ENCODE peak calls at places on chromosome 11, in four cellular contexts. C is cardiac muscle cell, V is fibroblast of lung, O is transverse colon. M is an unnamed sample.
A peak's percentile ranks its signal among the peaks of the same experiment; 100 is the strongest.

GRCh38 chr11:105000167-105000566 is 22.8 kb downstream of the CASP5 start:
- DNase-seq in C (no peak), V (no peak), O (no peak), M (no peak)

GRCh38 chr11:27699926-27700350 is 317 bp downstream of the BDNF start:
- DNase-seq in C (no peak), V (no peak), O (no peak), M (no peak)

GRCh38 chr11:65912840-65913239 is 6.0 kb downstream of the C11orf68 start:
- DNase-seq in C (no peak), V (peak; percentile 75), O (no peak), M (no peak)

GRCh38 chr11:115759622-115760527 is 255.7 kb upstream of the CADM1 start:
- DNase-seq in C (peak; percentile 16), V (peak; percentile 41), O (peak; percentile 12), M (no peak)

GRCh38 chr11:123797065-123797940 is 8.8 kb downstream of the OR6M1 start:
- DNase-seq in C (peak; percentile 7), V (no peak), O (no peak), M (no peak)

GRCh38 chr11:76628408-76628947 is 42.1 kb downstream of the LRRC32 start:
- DNase-seq in C (no peak), V (no peak), O (no peak), M (no peak)

GRCh38 chr11:34345991-34346480 is 11.8 kb downstream of the ABTB2 start:
- DNase-seq in C (peak; percentile 55), V (peak; percentile 87), O (no peak), M (no peak)

GRCh38 chr11:110198031-110198729 is 98.2 kb downstream of the RDX start:
- DNase-seq in C (peak; percentile 18), V (peak; percentile 43), O (no peak), M (no peak)

GRCh38 chr11:6229911-6230310 is 4.5 kb downstream of the FHIP1B start:
- DNase-seq in C (no peak), V (no peak), O (peak; percentile 80), M (no peak)

GRCh38 chr11:128956401-128957203 is 13.9 kb upstream of the TP53AIP1 start:
- DNase-seq in C (peak; percentile 78), V (peak; percentile 61), O (peak; percentile 23), M (no peak)

GRCh38 chr11:8722156-8722555 is 39.6 kb downstream of the RPL27A start:
- DNase-seq in C (peak; percentile 69), V (peak; percentile 72), O (no peak), M (no peak)

GRCh38 chr11:103091441-103091809 is 535 bp downstream of the DCUN1D5 start:
- DNase-seq in C (peak; percentile 52), V (peak; percentile 53), O (peak; percentile 35), M (peak; percentile 11)

GRCh38 chr11:92449780-92450179 is 225.2 kb downstream of the FAT3 start:
- DNase-seq in C (no peak), V (no peak), O (no peak), M (no peak)

GRCh38 chr11:23423119-23423518 is 562.8 kb upstream of the CCDC179 start:
- DNase-seq in C (no peak), V (peak; percentile 68), O (no peak), M (no peak)

GRCh38 chr11:105870521-105871113 is 151.4 kb downstream of the MSANTD4 start:
- DNase-seq in C (no peak), V (no peak), O (no peak), M (no peak)

GRCh38 chr11:64165842-64166635 is at the start of gene MACROD1:
- DNase-seq in C (peak; percentile 84), V (peak; percentile 67), O (peak; percentile 94), M (peak; percentile 58)

GRCh38 chr11:90874281-90874680 is 651.4 kb upstream of the CHORDC1 start:
- DNase-seq in C (no peak), V (no peak), O (no peak), M (no peak)

GRCh38 chr11:35721576-35722341 is 59.2 kb downstream of the TRIM44 start:
- DNase-seq in C (no peak), V (no peak), O (no peak), M (no peak)

GRCh38 chr11:130070109-130070828 is 575 bp downstream of the APLP2 start:
- DNase-seq in C (peak; percentile 46), V (peak; percentile 32), O (peak; percentile 52), M (peak; percentile 27)

GRCh38 chr11:80432051-80432450 is 991.2 kb upstream of the TENM4 start:
- DNase-seq in C (no peak), V (no peak), O (no peak), M (no peak)

GRCh38 chr11:14578551-14578956 is 58.4 kb upstream of the PSMA1 start:
- DNase-seq in C (peak; percentile 96), V (peak; percentile 21), O (peak; percentile 43), M (peak; percentile 50)

GRCh38 chr11:79182794-79183193 is 258.0 kb downstream of the TENM4 start:
- DNase-seq in C (no peak), V (peak; percentile 95), O (no peak), M (no peak)

GRCh38 chr11:122843281-122844150 is 5.2 kb downstream of the CRTAM start:
- DNase-seq in C (no peak), V (no peak), O (no peak), M (no peak)

GRCh38 chr11:34565417-34566208 is 52.0 kb upstream of the ELF5 start:
- DNase-seq in C (no peak), V (no peak), O (no peak), M (no peak)

GRCh38 chr11:103035656-103036434 is 56.1 kb downstream of the DCUN1D5 start:
- DNase-seq in C (peak; percentile 88), V (peak; percentile 83), O (no peak), M (no peak)

GRCh38 chr11:76670475-76671235 is at the start of gene LRRC32:
- DNase-seq in C (peak; percentile 55), V (peak; percentile 11), O (peak; percentile 57), M (no peak)

GRCh38 chr11:124867700-124868099 is 2.5 kb downstream of the ROBO3 start:
- DNase-seq in C (peak; percentile 54), V (peak; percentile 24), O (no peak), M (no peak)

GRCh38 chr11:96393753-96394348 is 4.0 kb downstream of the JRKL start:
- DNase-seq in C (peak; percentile 71), V (peak; percentile 42), O (no peak), M (no peak)

GRCh38 chr11:83459802-83460201 is 173.6 kb upstream of the CCDC90B start:
- DNase-seq in C (no peak), V (peak; percentile 1), O (no peak), M (no peak)

GRCh38 chr11:115678942-115679341 is 174.7 kb upstream of the CADM1 start:
- DNase-seq in C (peak; percentile 16), V (no peak), O (peak; percentile 51), M (no peak)

GRCh38 chr11:111631666-111632039 is 29.4 kb downstream of the SIK2 start:
- DNase-seq in C (peak; percentile 74), V (peak; percentile 89), O (no peak), M (no peak)

GRCh38 chr11:125373426-125374391 is 122.4 kb downstream of the FEZ1 start:
- DNase-seq in C (peak; percentile 80), V (peak; percentile 63), O (no peak), M (no peak)

GRCh38 chr11:47507016-47507631 is 45.8 kb downstream of the CELF1 start:
- DNase-seq in C (peak; percentile 8), V (no peak), O (no peak), M (no peak)

GRCh38 chr11:108853864-108854263 is 189.0 kb downstream of the DDX10 start:
- DNase-seq in C (no peak), V (no peak), O (no peak), M (no peak)

GRCh38 chr11:88332851-88333250 is 4.7 kb downstream of the CTSC start:
- DNase-seq in C (peak; percentile 41), V (peak; percentile 41), O (no peak), M (no peak)
- H3K9me3 ChIP-seq in C (no peaks in the 10 kb centered on the region), V (no peaks in the 10 kb centered on the region), O (no peaks in the 10 kb centered on the region), M (no peaks in the 10 kb centered on the region)

DNA sequence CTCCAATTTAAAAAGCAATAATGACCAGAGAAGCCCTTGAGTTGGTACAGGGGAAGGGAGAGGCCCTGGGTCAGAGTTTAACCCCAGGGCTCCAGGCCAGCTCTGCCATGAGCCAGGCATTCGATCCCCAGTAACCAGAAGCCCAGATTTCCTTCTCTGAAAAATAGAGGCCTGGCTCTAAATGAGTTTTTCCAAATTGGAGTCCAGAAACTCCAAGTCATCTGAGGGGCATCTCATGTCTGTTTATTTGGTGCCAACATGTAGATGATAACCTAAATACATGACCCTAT is 381.9 kb downstream of the CTTN start:
- DNase-seq in C (no peak), V (no peak), O (no peak), M (no peak)
- H3K9me3 ChIP-seq in C (no peaks in the 10 kb centered on the region), V (no peaks in the 10 kb centered on the region), O (no peaks in the 10 kb centered on the region), M (no peaks in the 10 kb centered on the region)

GRCh38 chr11:95283653-95284052 is 52.7 kb upstream of the SESN3 start:
- DNase-seq in C (peak; percentile 90), V (peak; percentile 61), O (no peak), M (no peak)
- H3K9me3 ChIP-seq in C (no peaks in the 10 kb centered on the region), V (no peaks in the 10 kb centered on the region), O (no peaks in the 10 kb centered on the region), M (no peaks in the 10 kb centered on the region)

GRCh38 chr11:50072226-50073112 is 39.8 kb downstream of the OR4C45 start:
- DNase-seq in C (no peak), V (no peak), O (no peak), M (no peak)

GRCh38 chr11:50075856-50076255 is 43.2 kb downstream of the OR4C45 start:
- DNase-seq in C (no peak), V (no peak), O (no peak), M (no peak)

GRCh38 chr11:50071584-50072225 is 39.0 kb downstream of the OR4C45 start:
- DNase-seq in C (no peak), V (no peak), O (no peak), M (no peak)

GRCh38 chr11:50074161-50074560 is 41.5 kb downstream of the OR4C45 start:
- DNase-seq in C (no peak), V (no peak), O (no peak), M (no peak)

GRCh38 chr11:50073113-50074105 is 40.7 kb downstream of the OR4C45 start:
- DNase-seq in C (no peak), V (no peak), O (no peak), M (no peak)
- H3K9me3 ChIP-seq in C (no peaks in the 10 kb centered on the region), V (no peaks in the 10 kb centered on the region), O (peaks cover 13% of the 10 kb centered on the region), M (no peaks in the 10 kb centered on the region)

DNA sequence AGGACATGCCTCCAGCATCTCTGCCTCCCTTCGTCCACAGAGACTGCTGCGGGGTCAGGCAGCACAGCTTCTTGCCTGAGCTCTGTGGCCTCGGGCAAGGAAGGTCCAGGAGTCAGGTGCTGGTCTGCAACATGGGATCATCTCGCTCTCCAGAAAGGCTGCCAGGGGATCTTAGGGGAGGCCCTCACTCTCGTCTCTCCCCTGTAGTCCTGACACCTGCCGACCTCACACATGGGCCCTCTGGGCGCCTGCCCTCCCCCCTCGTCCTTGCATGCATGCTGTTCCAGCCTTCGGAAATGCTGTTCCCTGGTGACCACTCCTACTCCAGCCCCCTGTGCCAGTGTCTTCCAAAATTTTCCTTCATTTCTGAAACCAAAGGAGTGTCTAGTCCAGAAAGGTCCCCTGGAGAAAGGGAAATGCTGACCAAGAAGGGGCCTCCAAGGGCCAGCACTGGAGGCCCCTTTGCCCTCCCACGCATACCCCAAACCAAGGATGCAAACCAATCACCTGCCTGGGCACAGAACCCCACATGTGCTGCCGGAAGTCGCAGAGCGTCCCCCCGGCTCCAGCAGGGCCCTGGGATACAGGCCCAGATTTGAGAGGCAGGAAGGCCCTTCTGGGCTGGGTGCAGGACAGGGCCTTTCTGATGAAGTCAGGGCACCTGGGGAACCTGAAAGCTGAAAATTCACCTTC is 41.0 kb downstream of the IGF2 start:
- DNase-seq in C (no peak), V (no peak), O (no peak), M (peak; percentile 1)
- H3K9me3 ChIP-seq in C (no peaks in the 10 kb centered on the region), V (no peaks in the 10 kb centered on the region), O (no peaks in the 10 kb centered on the region), M (no peaks in the 10 kb centered on the region)

GRCh38 chr11:132539590-132540368 is 992.5 kb downstream of the OPCML start:
- DNase-seq in C (no peak), V (no peak), O (no peak), M (no peak)
- H3K9me3 ChIP-seq in C (no peaks in the 10 kb centered on the region), V (no peaks in the 10 kb centered on the region), O (no peaks in the 10 kb centered on the region), M (no peaks in the 10 kb centered on the region)

M was measured in T-helper 17 cell.